ENCODE peak calls at places on chromosomes 13 and 19, in eight cellular contexts. T, X, H, K, N, E, S and L are unnamed samples.

GRCh38 chr19:39752390-39752789 is 14.6 kb upstream of the CLC start:
- DNase-seq in H (no peak), E (peak; percentile 34), T (no peak), S (no peak), K (no peak), X (no peak), N (no peak), L (no peak)

GRCh38 chr13:98719527-98720250 is 32.8 kb downstream of the SLC15A1 start:
- DNase-seq in T (no peak), H (no peak), S (no peak), E (no peak), X (no peak), K (no peak), N (no peak), L (no peak)

GRCh38 chr19:23310729-23311211 is 60.6 kb upstream of the ZNF724 start:
- DNase-seq in S (no peak), T (no peak), K (no peak), N (no peak), E (no peak), X (no peak), H (no peak), L (no peak)

GRCh38 chr19:9139609-9140158 is 513 bp upstream of the ZNF317 start:
- DNase-seq in H (peak; percentile 5), K (no peak), T (no peak), E (no peak), X (no peak), N (peak; percentile 16), S (no peak), L (no peak)

GRCh38 chr19:46076951-46077814 is 36.4 kb upstream of the IGFL4 start:
- DNase-seq in K (peak; percentile 33), E (peak; percentile 47), S (no peak), H (peak; percentile 88), N (peak; percentile 89), X (no peak), T (no peak), L (peak; percentile 58)

GRCh38 chr19:55358493-55358892 is 4.0 kb upstream of the COX6B2 start:
- DNase-seq in N (no peak), S (no peak), H (no peak), K (no peak), X (no peak), T (no peak), E (no peak), L (no peak)

GRCh38 chr19:7159105-7159933 is 89.8 kb downstream of the ZNF557 start:
- DNase-seq in T (peak; percentile 94), K (peak; percentile 85), N (peak; percentile 94), X (peak; percentile 76), H (peak; percentile 93), S (peak; percentile 59), E (no peak), L (peak; percentile 83)

GRCh38 chr13:97660488-97661086 is 226.6 kb downstream of the RAP2A start:
- DNase-seq in S (no peak), E (no peak), T (no peak), X (no peak), K (peak; percentile 18), N (no peak), H (no peak), L (no peak)

GRCh38 chr13:87810920-87811344 is 139.8 kb downstream of the SLITRK5 start:
- DNase-seq in H (no peak), X (no peak), E (no peak), S (no peak), T (no peak), N (no peak), K (no peak), L (no peak)

GRCh38 chr13:49248433-49249002 is 793 bp downstream of the CDADC1 start:
- DNase-seq in S (no peak), X (no peak), T (no peak), E (peak; percentile 19), N (peak; percentile 54), H (peak; percentile 37), K (no peak), L (no peak)

GRCh38 chr19:8702350-8702749 is 3.8 kb upstream of the ACTL9 start:
- DNase-seq in K (no peak), E (no peak), X (no peak), N (no peak), H (no peak), T (no peak), S (no peak), L (no peak)

GRCh38 chr13:99265823-99266426 is 7.7 kb upstream of the GPR18 start:
- DNase-seq in K (no peak), T (no peak), E (peak; percentile 72), S (no peak), X (no peak), N (peak; percentile 71), H (peak; percentile 74), L (no peak)

GRCh38 chr13:50735071-50735470 is 108.4 kb downstream of the DLEU7 start:
- DNase-seq in H (peak; percentile 62), S (no peak), K (no peak), E (no peak), N (no peak), X (no peak), T (no peak), L (no peak)

GRCh38 chr19:39830406-39830805 is 3.6 kb downstream of the DYRK1B start:
- DNase-seq in N (no peak), K (no peak), X (no peak), H (no peak), E (no peak), S (no peak), T (no peak), L (no peak)

GRCh38 chr19:10289167-10289835 is 451 bp upstream of the ICAM5 start:
- DNase-seq in S (no peak), X (peak; percentile 40), N (no peak), T (no peak), K (no peak), E (peak; percentile 91), H (peak; percentile 36), L (no peak)

GRCh38 chr13:42553098-42554046 is 20.6 kb upstream of the TNFSF11 start:
- DNase-seq in N (peak; percentile 66), E (no peak), T (no peak), H (peak; percentile 93), X (no peak), K (no peak), S (no peak), L (no peak)

GRCh38 chr13:32905063-32905863 is 111.0 kb upstream of the KL start:
- DNase-seq in K (no peak), E (peak; percentile 55), S (no peak), H (no peak), X (no peak), N (no peak), T (no peak), L (no peak)

GRCh38 chr13:32376642-32377418 is 51.1 kb downstream of the N4BP2L1 start:
- DNase-seq in X (no peak), T (no peak), H (no peak), E (no peak), K (no peak), N (no peak), S (no peak), L (no peak)

DNA sequence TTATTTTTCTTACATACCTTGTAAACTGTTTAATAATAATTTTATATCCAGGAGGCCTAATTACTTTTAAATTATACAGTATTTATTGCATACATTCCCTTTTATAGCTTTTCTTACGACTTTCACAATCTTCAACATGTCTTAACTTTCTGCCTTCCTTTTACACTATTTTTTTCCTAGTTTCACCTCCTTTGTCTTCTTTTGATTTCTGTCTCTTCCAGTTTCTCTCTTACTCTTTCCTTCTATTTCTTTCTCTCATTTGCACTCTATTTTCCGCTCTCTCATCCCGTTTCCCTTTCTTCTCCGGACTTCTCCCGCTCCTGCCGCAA is 11.5 kb downstream of the ZNF552 start:
- DNase-seq in X (no peak), T (no peak), E (no peak), H (no peak), K (no peak), N (no peak), S (no peak), L (no peak)
- H3K4me3 ChIP-seq in X (peak overlapping the region; percentile 64), T (peak overlapping the region; percentile 60), E (no peak overlapping the region), H (peak overlapping the region; percentile 52), K (peak overlapping the region; percentile 50), N (peak overlapping the region; percentile 70), S (peak overlapping the region; percentile 4), L (peak overlapping the region; percentile 41)

DNA sequence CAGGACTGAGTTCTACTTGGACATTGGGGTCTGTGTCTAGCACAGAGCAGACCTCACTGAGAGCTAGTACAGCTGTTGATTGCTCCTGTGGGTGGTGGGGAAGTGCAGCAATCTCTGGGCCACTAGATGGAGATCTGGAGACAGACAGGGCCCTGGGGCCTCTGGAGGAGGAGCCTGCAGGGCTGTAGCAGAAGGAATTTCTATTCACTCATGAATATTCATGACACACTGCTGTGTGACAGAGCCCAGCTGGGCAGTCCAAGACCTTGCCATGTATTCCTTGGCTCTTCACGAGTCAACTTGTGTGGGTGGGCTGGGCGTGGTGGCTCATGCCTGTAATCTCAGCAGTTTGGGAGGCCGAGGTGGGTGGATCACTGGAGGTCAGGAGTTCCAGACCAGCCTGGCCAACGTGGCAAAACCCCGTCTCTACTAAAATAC is 37.5 kb downstream of the SUGP2 start:
- DNase-seq in S (peak; percentile 33), H (peak; percentile 89), E (peak; percentile 59), T (no peak), N (peak; percentile 94), X (peak; percentile 35), K (peak; percentile 44), L (peak; percentile 37)
- TF ChIP-seq CTCF in S (peak; percentile 37), H (peak; percentile 82), E (peak; percentile 38), T (peak; percentile 14), N (peak; percentile 82), X (peak; percentile 21), K (peak; percentile 31), L (no peak)

GRCh38 chr19:13013649-13014048 is 18.4 kb downstream of the NFIX start:
- DNase-seq in S (no peak), T (no peak), K (no peak), H (no peak), N (peak; percentile 65), E (no peak), X (no peak), L (peak; percentile 51)

GRCh38 chr19:13015361-13016231 is 20.3 kb downstream of the NFIX start:
- DNase-seq in K (no peak), S (peak; percentile 5), N (peak; percentile 73), E (no peak), H (no peak), T (no peak), X (no peak), L (no peak)

GRCh38 chr19:13016245-13016627 is 21.0 kb downstream of the NFIX start:
- DNase-seq in H (no peak), T (no peak), S (no peak), N (peak; percentile 44), E (no peak), K (no peak), X (no peak), L (no peak)

GRCh38 chr19:13014101-13014920 is 19.0 kb downstream of the NFIX start:
- DNase-seq in T (no peak), S (no peak), H (no peak), X (no peak), K (no peak), N (peak; percentile 66), E (no peak), L (peak; percentile 60)

DNA sequence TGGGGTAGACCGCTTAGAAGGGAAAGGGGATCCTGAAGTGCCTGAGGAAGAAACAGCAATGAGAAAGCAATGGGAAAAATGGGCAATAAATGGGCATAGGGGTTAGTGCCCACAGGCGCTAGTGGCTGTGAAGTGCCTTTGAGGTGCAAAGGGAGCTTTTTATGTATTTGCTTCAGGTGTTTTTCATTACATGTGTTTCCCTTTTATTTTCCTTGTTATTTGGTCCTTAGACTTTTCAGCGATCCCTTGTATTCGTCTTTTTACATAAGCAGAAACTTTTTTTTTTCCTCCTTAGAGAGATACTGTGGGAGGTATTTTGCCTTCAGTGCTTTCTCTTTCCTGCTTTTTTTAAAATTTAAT is 19.6 kb downstream of the NFIX start:
- DNase-seq in H (no peak), S (no peak), E (no peak), X (no peak), T (no peak), K (no peak), N (peak; percentile 54), L (no peak)
- H3K4me3 ChIP-seq in H (no peak overlapping the region), S (no peak overlapping the region), E (no peak overlapping the region), X (peak overlapping the region; percentile 70), T (peak overlapping the region; percentile 44), K (no peak overlapping the region), N (peak overlapping the region; percentile 63), L (peak overlapping the region; percentile 39)

GRCh38 chr13:77218274-77218673 is 108.6 kb downstream of the MYCBP2 start:
- DNase-seq in K (no peak), X (no peak), H (no peak), E (no peak), S (no peak), N (no peak), T (no peak), L (no peak)
- TF ChIP-seq CTCF in K (no peak), X (no peak), H (no peak), E (no peak), S (no peak), N (no peak), T (no peak), L (no peak)